ENCODE peak calls at places on chromosomes 2 and 18, in four cellular contexts. E, S, K and M are unnamed samples.

GRCh38 chr2:63856302-63856600 is 14.6 kb downstream of the UGP2 start:
- DNase-seq in E (no peak), S (no peak), K (no peak), M (no peak)

GRCh38 chr2:38277245-38278119 is 99.6 kb downstream of the ATL2 start:
- DNase-seq in E (no peak), S (no peak), K (no peak), M (no peak)

GRCh38 chr18:53941601-53942335 is 282.7 kb downstream of the MBD2 start:
- DNase-seq in E (no peak), S (no peak), K (no peak), M (no peak)

GRCh38 chr2:215753808-215754207 is 259.5 kb downstream of the MREG start:
- DNase-seq in E (no peak), S (peak; percentile 88), K (no peak), M (no peak)

GRCh38 chr2:135931776-135932438 is 53.5 kb downstream of the DARS1 start:
- DNase-seq in E (no peak), S (no peak), K (no peak), M (no peak)

GRCh38 chr2:217065695-217066405 is 206.0 kb upstream of the TNP1 start:
- DNase-seq in E (no peak), S (no peak), K (no peak), M (no peak)

GRCh38 chr2:17864676-17865075 is 13.8 kb upstream of the KCNS3 start:
- DNase-seq in E (no peak), S (no peak), K (no peak), M (no peak)

GRCh38 chr2:88131201-88131998 is 3.5 kb upstream of the FABP1 start:
- DNase-seq in E (no peak), S (no peak), K (no peak), M (no peak)

GRCh38 chr2:228613133-228613532 is 431.6 kb upstream of the SPHKAP start:
- DNase-seq in E (no peak), S (no peak), K (no peak), M (no peak)

GRCh38 chr2:240999001-240999791 is 778 bp downstream of the SNED1 start:
- DNase-seq in E (no peak), S (peak; percentile 68), K (no peak), M (no peak)

GRCh38 chr2:54522624-54523281 is 66.6 kb downstream of the SPTBN1 start:
- DNase-seq in E (peak; percentile 72), S (no peak), K (peak; percentile 84), M (no peak)

GRCh38 chr2:66929632-66930385 is 467.3 kb upstream of the ETAA1 start:
- DNase-seq in E (peak; percentile 90), S (no peak), K (no peak), M (peak; percentile 55)

GRCh38 chr2:215293879-215294278 is 18.0 kb upstream of the ATIC start:
- DNase-seq in E (no peak), S (no peak), K (no peak), M (no peak)

GRCh38 chr2:227106845-227107759 is 56.9 kb downstream of the COL4A4 start:
- DNase-seq in E (peak; percentile 71), S (no peak), K (peak; percentile 70), M (no peak)

GRCh38 chr18:78986018-78986481 is 6.4 kb downstream of the SALL3 start:
- DNase-seq in E (no peak), S (no peak), K (peak; percentile 70), M (no peak)

GRCh38 chr2:25903216-25903776 is 25.0 kb upstream of the ASXL2 start:
- DNase-seq in E (no peak), S (no peak), K (no peak), M (no peak)

GRCh38 chr2:175855794-175856453 is 146.1 kb downstream of the LNPK start:
- DNase-seq in E (no peak), S (peak; percentile 88), K (no peak), M (no peak)

GRCh38 chr2:74552914-74553811 is 579 bp downstream of the LOXL3 start:
- DNase-seq in E (no peak), S (no peak), K (no peak), M (no peak)

GRCh38 chr2:96633641-96634040 is 4.5 kb downstream of the KANSL3 start:
- DNase-seq in E (no peak), S (no peak), K (no peak), M (no peak)

GRCh38 chr18:63775166-63775730 is at the start of gene SERPINB7:
- DNase-seq in E (no peak), S (no peak), K (no peak), M (no peak)

GRCh38 chr2:217610411-217610814 is 392.4 kb downstream of the TNS1 start:
- DNase-seq in E (peak; percentile 7), S (no peak), K (peak; percentile 85), M (no peak)

GRCh38 chr2:240707791-240708190 is 16.1 kb downstream of the AQP12A start:
- DNase-seq in E (no peak), S (no peak), K (no peak), M (no peak)

GRCh38 chr2:119315241-119315925 is 51.3 kb downstream of the C2orf76 start:
- DNase-seq in E (no peak), S (no peak), K (no peak), M (no peak)

GRCh38 chr2:101012054-101012705 is 10.1 kb downstream of the RPL31 start:
- DNase-seq in E (no peak), S (no peak), K (no peak), M (no peak)

GRCh38 chr18:56402872-56403516 is 235.4 kb downstream of the TXNL1 start:
- DNase-seq in E (peak; percentile 5), S (peak; percentile 73), K (no peak), M (no peak)

GRCh38 chr2:62934501-62934900 is 116.1 kb upstream of the OTX1 start:
- DNase-seq in E (no peak), S (no peak), K (no peak), M (no peak)

GRCh38 chr18:23498877-23499570 is 4.3 kb upstream of the RMC1 start:
- DNase-seq in E (peak; percentile 85), S (peak; percentile 81), K (peak; percentile 72), M (no peak)

GRCh38 chr18:31275722-31276463 is 42.1 kb upstream of the DSG1 start:
- DNase-seq in E (no peak), S (no peak), K (no peak), M (no peak)

GRCh38 chr2:157221394-157221988 is 36.0 kb upstream of the GALNT5 start:
- DNase-seq in E (no peak), S (no peak), K (no peak), M (no peak)

GRCh38 chr2:68284896-68285295 is 32.6 kb upstream of the PPP3R1 start:
- DNase-seq in E (peak; percentile 31), S (no peak), K (peak; percentile 38), M (no peak)

GRCh38 chr2:15560988-15561573 is at the start of gene NBAS:
- DNase-seq in E (peak; percentile 84), S (peak; percentile 91), K (peak; percentile 89), M (peak; percentile 77)

GRCh38 chr18:77765468-77765867 is 515.8 kb downstream of the GALR1 start:
- DNase-seq in E (peak; percentile 7), S (no peak), K (peak; percentile 82), M (no peak)

GRCh38 chr18:596288-596881 is 403 bp upstream of the CLUL1 start:
- DNase-seq in E (peak; percentile 84), S (no peak), K (peak; percentile 66), M (no peak)

GRCh38 chr2:111883661-111884591 is at the start of gene ANAPC1:
- DNase-seq in E (peak; percentile 81), S (peak; percentile 90), K (peak; percentile 91), M (no peak)

GRCh38 chr2:229980440-229981184 is 58.3 kb downstream of the FBXO36 start:
- DNase-seq in E (peak; percentile 48), S (no peak), K (peak; percentile 11), M (peak; percentile 65)

GRCh38 chr2:84527137-84528129 is 11.1 kb downstream of the DNAH6 start:
- DNase-seq in E (no peak), S (no peak), K (no peak), M (no peak)

GRCh38 chr18:68467966-68468365 is 246.9 kb downstream of the TMX3 start:
- DNase-seq in E (no peak), S (no peak), K (no peak), M (no peak)

GRCh38 chr2:38806407-38807071 is 28.5 kb downstream of the GEMIN6 start:
- DNase-seq in E (no peak), S (no peak), K (no peak), M (no peak)

GRCh38 chr2:1605659-1606400 is 138.5 kb downstream of the PXDN start:
- DNase-seq in E (peak; percentile 12), S (no peak), K (no peak), M (no peak)